ENCODE peak calls at places on chromosomes 5 and 9, in seven cellular contexts. One of them, this sample, is unnamed.

GRCh38 chr9:4137234-4137633 is 162.6 kb downstream of the GLIS3 start:
- DNase-seq in SK-N-SH: no peak
- DNase-seq in mucosa of descending colon: no peak
- DNase-seq in fibroblast of pulmonary artery: peak; percentile 96
- DNase-seq in tibial artery: no peak
- DNase-seq in heart left ventricle: no peak
- DNase-seq in cardiac muscle cell: peak; percentile 95
- DNase-seq in this sample: peak; percentile 96

GRCh38 chr5:149035282-149035882 is 27.5 kb downstream of the SH3TC2 start:
- DNase-seq in SK-N-SH: peak; percentile 67
- DNase-seq in mucosa of descending colon: peak; percentile 79
- DNase-seq in fibroblast of pulmonary artery: peak; percentile 89
- DNase-seq in tibial artery: peak; percentile 72
- DNase-seq in heart left ventricle: peak; percentile 71
- DNase-seq in cardiac muscle cell: peak; percentile 85
- DNase-seq in this sample: peak; percentile 87

GRCh38 chr5:82421119-82421518 is 143.0 kb upstream of the RPS23 start:
- DNase-seq in SK-N-SH: no peak
- DNase-seq in mucosa of descending colon: no peak
- DNase-seq in fibroblast of pulmonary artery: peak; percentile 84
- DNase-seq in tibial artery: no peak
- DNase-seq in heart left ventricle: no peak
- DNase-seq in cardiac muscle cell: peak; percentile 95
- DNase-seq in this sample: peak; percentile 94

GRCh38 chr5:151042453-151043093 is 22.2 kb downstream of the GPX3 start:
- DNase-seq in SK-N-SH: no peak
- DNase-seq in mucosa of descending colon: no peak
- DNase-seq in fibroblast of pulmonary artery: no peak
- DNase-seq in tibial artery: no peak
- DNase-seq in heart left ventricle: no peak
- DNase-seq in cardiac muscle cell: no peak
- DNase-seq in this sample: no peak

GRCh38 chr5:74112372-74112875 is 486.4 kb downstream of the ARHGEF28 start:
- DNase-seq in SK-N-SH: no peak
- DNase-seq in mucosa of descending colon: no peak
- DNase-seq in fibroblast of pulmonary artery: no peak
- DNase-seq in tibial artery: no peak
- DNase-seq in heart left ventricle: no peak
- DNase-seq in cardiac muscle cell: no peak
- DNase-seq in this sample: no peak

GRCh38 chr5:149228610-149229297 is 42.9 kb upstream of the AFAP1L1 start:
- DNase-seq in SK-N-SH: peak; percentile 34
- DNase-seq in mucosa of descending colon: no peak
- DNase-seq in fibroblast of pulmonary artery: peak; percentile 94
- DNase-seq in tibial artery: peak; percentile 52
- DNase-seq in heart left ventricle: peak; percentile 65
- DNase-seq in cardiac muscle cell: peak; percentile 91
- DNase-seq in this sample: peak; percentile 94

GRCh38 chr9:27379311-27380236 is 82.6 kb upstream of the EQTN start:
- DNase-seq in SK-N-SH: no peak
- DNase-seq in mucosa of descending colon: peak; percentile 55
- DNase-seq in fibroblast of pulmonary artery: no peak
- DNase-seq in tibial artery: no peak
- DNase-seq in heart left ventricle: no peak
- DNase-seq in cardiac muscle cell: no peak
- DNase-seq in this sample: no peak

GRCh38 chr9:16337322-16338029 is 533.0 kb downstream of the BNC2 start:
- DNase-seq in SK-N-SH: no peak
- DNase-seq in mucosa of descending colon: no peak
- DNase-seq in fibroblast of pulmonary artery: peak; percentile 86
- DNase-seq in tibial artery: no peak
- DNase-seq in heart left ventricle: no peak
- DNase-seq in cardiac muscle cell: peak; percentile 49
- DNase-seq in this sample: peak; percentile 92

GRCh38 chr5:139975306-139975705 is 67.8 kb downstream of the NRG2 start:
- DNase-seq in SK-N-SH: no peak
- DNase-seq in mucosa of descending colon: no peak
- DNase-seq in fibroblast of pulmonary artery: no peak
- DNase-seq in tibial artery: no peak
- DNase-seq in heart left ventricle: no peak
- DNase-seq in cardiac muscle cell: no peak
- DNase-seq in this sample: no peak

GRCh38 chr5:107772418-107773310 is 101.9 kb upstream of the EFNA5 start:
- DNase-seq in SK-N-SH: peak; percentile 1
- DNase-seq in mucosa of descending colon: no peak
- DNase-seq in fibroblast of pulmonary artery: no peak
- DNase-seq in tibial artery: no peak
- DNase-seq in heart left ventricle: peak; percentile 37
- DNase-seq in cardiac muscle cell: no peak
- DNase-seq in this sample: no peak

GRCh38 chr5:100855940-100856339 is 47.1 kb downstream of the ST8SIA4 start:
- DNase-seq in SK-N-SH: no peak
- DNase-seq in mucosa of descending colon: no peak
- DNase-seq in fibroblast of pulmonary artery: no peak
- DNase-seq in tibial artery: no peak
- DNase-seq in heart left ventricle: no peak
- DNase-seq in cardiac muscle cell: no peak
- DNase-seq in this sample: no peak

GRCh38 chr5:179822444-179822990 is 1.8 kb downstream of the SQSTM1 start:
- DNase-seq in SK-N-SH: no peak
- DNase-seq in mucosa of descending colon: peak; percentile 34
- DNase-seq in fibroblast of pulmonary artery: no peak
- DNase-seq in tibial artery: no peak
- DNase-seq in heart left ventricle: no peak
- DNase-seq in cardiac muscle cell: no peak
- DNase-seq in this sample: no peak

GRCh38 chr5:36688722-36689121 is 82.3 kb downstream of the SLC1A3 start:
- DNase-seq in SK-N-SH: no peak
- DNase-seq in mucosa of descending colon: no peak
- DNase-seq in fibroblast of pulmonary artery: no peak
- DNase-seq in tibial artery: no peak
- DNase-seq in heart left ventricle: no peak
- DNase-seq in cardiac muscle cell: no peak
- DNase-seq in this sample: no peak

GRCh38 chr5:140038373-140038957 is 4.6 kb downstream of the NRG2 start:
- DNase-seq in SK-N-SH: peak; percentile 62
- DNase-seq in mucosa of descending colon: no peak
- DNase-seq in fibroblast of pulmonary artery: peak; percentile 18
- DNase-seq in tibial artery: no peak
- DNase-seq in heart left ventricle: no peak
- DNase-seq in cardiac muscle cell: peak; percentile 30
- DNase-seq in this sample: peak; percentile 48

GRCh38 chr5:169856571-169856970 is 123.7 kb downstream of the INSYN2B start:
- DNase-seq in SK-N-SH: no peak
- DNase-seq in mucosa of descending colon: no peak
- DNase-seq in fibroblast of pulmonary artery: peak; percentile 82
- DNase-seq in tibial artery: no peak
- DNase-seq in heart left ventricle: no peak
- DNase-seq in cardiac muscle cell: peak; percentile 78
- DNase-seq in this sample: peak; percentile 86

GRCh38 chr9:109010676-109011655 is 2.3 kb downstream of the CTNNAL1 start:
- DNase-seq in SK-N-SH: no peak
- DNase-seq in mucosa of descending colon: no peak
- DNase-seq in fibroblast of pulmonary artery: peak; percentile 83
- DNase-seq in tibial artery: no peak
- DNase-seq in heart left ventricle: no peak
- DNase-seq in cardiac muscle cell: peak; percentile 84
- DNase-seq in this sample: peak; percentile 77

GRCh38 chr5:111530298-111530740 is 18.0 kb upstream of the STARD4 start:
- DNase-seq in SK-N-SH: no peak
- DNase-seq in mucosa of descending colon: peak; percentile 51
- DNase-seq in fibroblast of pulmonary artery: peak; percentile 93
- DNase-seq in tibial artery: peak; percentile 80
- DNase-seq in heart left ventricle: peak; percentile 88
- DNase-seq in cardiac muscle cell: peak; percentile 93
- DNase-seq in this sample: no peak

GRCh38 chr9:25472085-25472607 is 206.1 kb downstream of the TUSC1 start:
- DNase-seq in SK-N-SH: no peak
- DNase-seq in mucosa of descending colon: no peak
- DNase-seq in fibroblast of pulmonary artery: no peak
- DNase-seq in tibial artery: no peak
- DNase-seq in heart left ventricle: no peak
- DNase-seq in cardiac muscle cell: no peak
- DNase-seq in this sample: no peak

GRCh38 chr5:39283231-39283818 is 64.0 kb upstream of the FYB1 start:
- DNase-seq in SK-N-SH: no peak
- DNase-seq in mucosa of descending colon: no peak
- DNase-seq in fibroblast of pulmonary artery: peak; percentile 86
- DNase-seq in tibial artery: peak; percentile 29
- DNase-seq in heart left ventricle: no peak
- DNase-seq in cardiac muscle cell: peak; percentile 83
- DNase-seq in this sample: peak; percentile 84

GRCh38 chr9:17631396-17631795 is 52.5 kb downstream of the SH3GL2 start:
- DNase-seq in SK-N-SH: no peak
- DNase-seq in mucosa of descending colon: no peak
- DNase-seq in fibroblast of pulmonary artery: no peak
- DNase-seq in tibial artery: no peak
- DNase-seq in heart left ventricle: no peak
- DNase-seq in cardiac muscle cell: no peak
- DNase-seq in this sample: no peak

GRCh38 chr5:32712463-32713395 is 1.6 kb downstream of the NPR3 start:
- DNase-seq in SK-N-SH: peak; percentile 13
- DNase-seq in mucosa of descending colon: no peak
- DNase-seq in fibroblast of pulmonary artery: no peak
- DNase-seq in tibial artery: no peak
- DNase-seq in heart left ventricle: no peak
- DNase-seq in cardiac muscle cell: peak; percentile 4
- DNase-seq in this sample: peak; percentile 57
- H3K4me3 ChIP-seq in SK-N-SH: peak overlapping the region; percentile 77
- H3K4me3 ChIP-seq in mucosa of descending colon: no peak overlapping the region
- H3K4me3 ChIP-seq in fibroblast of pulmonary artery: peak overlapping the region; percentile 60
- H3K4me3 ChIP-seq in tibial artery: peak overlapping the region; percentile 76
- H3K4me3 ChIP-seq in heart left ventricle: peak overlapping the region; percentile 24
- H3K4me3 ChIP-seq in cardiac muscle cell: no peak overlapping the region
- H3K4me3 ChIP-seq in this sample: peak overlapping the region; percentile 75

DNA sequence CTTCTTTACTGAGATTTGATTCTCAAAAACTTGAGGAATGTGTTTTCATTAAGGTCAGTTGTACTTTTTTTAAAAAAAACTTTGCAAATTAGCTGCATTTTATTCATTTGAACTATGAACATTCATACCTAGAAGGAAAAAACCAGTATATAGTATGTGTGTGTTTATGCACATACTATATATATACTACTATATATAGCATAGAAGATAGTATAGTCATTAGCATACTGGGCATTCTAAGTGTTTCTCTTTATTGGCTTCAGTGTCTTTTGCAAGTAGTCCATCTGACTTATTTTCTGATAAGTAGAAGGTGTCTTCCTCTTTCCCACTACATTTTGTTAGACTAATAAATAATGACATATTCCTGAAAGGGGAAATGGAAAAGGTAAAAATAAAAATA is 33.0 kb downstream of the ELOVL7 start:
- DNase-seq in SK-N-SH: no peak
- DNase-seq in mucosa of descending colon: no peak
- DNase-seq in fibroblast of pulmonary artery: no peak
- DNase-seq in tibial artery: no peak
- DNase-seq in heart left ventricle: no peak
- DNase-seq in cardiac muscle cell: no peak
- DNase-seq in this sample: no peak
- H3K4me3 ChIP-seq in SK-N-SH: no peak overlapping the region
- H3K4me3 ChIP-seq in mucosa of descending colon: no peak overlapping the region
- H3K4me3 ChIP-seq in fibroblast of pulmonary artery: no peak overlapping the region
- H3K4me3 ChIP-seq in tibial artery: no peak overlapping the region
- H3K4me3 ChIP-seq in heart left ventricle: no peak overlapping the region
- H3K4me3 ChIP-seq in cardiac muscle cell: no peak overlapping the region
- H3K4me3 ChIP-seq in this sample: no peak overlapping the region

GRCh38 chr5:40685952-40686351 is 6.2 kb downstream of the PTGER4 start:
- DNase-seq in SK-N-SH: no peak
- DNase-seq in mucosa of descending colon: no peak
- DNase-seq in fibroblast of pulmonary artery: no peak
- DNase-seq in tibial artery: no peak
- DNase-seq in heart left ventricle: no peak
- DNase-seq in cardiac muscle cell: no peak
- DNase-seq in this sample: no peak
- H3K4me3 ChIP-seq in SK-N-SH: no peak overlapping the region
- H3K4me3 ChIP-seq in mucosa of descending colon: no peak overlapping the region
- H3K4me3 ChIP-seq in fibroblast of pulmonary artery: no peak overlapping the region
- H3K4me3 ChIP-seq in tibial artery: no peak overlapping the region
- H3K4me3 ChIP-seq in heart left ventricle: no peak overlapping the region
- H3K4me3 ChIP-seq in cardiac muscle cell: no peak overlapping the region
- H3K4me3 ChIP-seq in this sample: no peak overlapping the region

GRCh38 chr5:126868961-126869451 is 92.1 kb downstream of the LMNB1 start:
- DNase-seq in SK-N-SH: peak; percentile 75
- DNase-seq in mucosa of descending colon: no peak
- DNase-seq in fibroblast of pulmonary artery: peak; percentile 54
- DNase-seq in tibial artery: no peak
- DNase-seq in heart left ventricle: peak; percentile 55
- DNase-seq in cardiac muscle cell: peak; percentile 65
- DNase-seq in this sample: no peak
- H3K4me3 ChIP-seq in SK-N-SH: no peak overlapping the region
- H3K4me3 ChIP-seq in mucosa of descending colon: no peak overlapping the region
- H3K4me3 ChIP-seq in fibroblast of pulmonary artery: no peak overlapping the region
- H3K4me3 ChIP-seq in tibial artery: no peak overlapping the region
- H3K4me3 ChIP-seq in heart left ventricle: no peak overlapping the region
- H3K4me3 ChIP-seq in cardiac muscle cell: no peak overlapping the region
- H3K4me3 ChIP-seq in this sample: no peak overlapping the region

GRCh38 chr5:174816858-174817257 is 92.5 kb downstream of the MSX2 start:
- DNase-seq in SK-N-SH: no peak
- DNase-seq in mucosa of descending colon: no peak
- DNase-seq in fibroblast of pulmonary artery: no peak
- DNase-seq in tibial artery: no peak
- DNase-seq in heart left ventricle: no peak
- DNase-seq in cardiac muscle cell: no peak
- DNase-seq in this sample: no peak

GRCh38 chr5:174818430-174818829 is 94.0 kb downstream of the MSX2 start:
- DNase-seq in SK-N-SH: no peak
- DNase-seq in mucosa of descending colon: no peak
- DNase-seq in fibroblast of pulmonary artery: no peak
- DNase-seq in tibial artery: no peak
- DNase-seq in heart left ventricle: no peak
- DNase-seq in cardiac muscle cell: no peak
- DNase-seq in this sample: no peak

DNA sequence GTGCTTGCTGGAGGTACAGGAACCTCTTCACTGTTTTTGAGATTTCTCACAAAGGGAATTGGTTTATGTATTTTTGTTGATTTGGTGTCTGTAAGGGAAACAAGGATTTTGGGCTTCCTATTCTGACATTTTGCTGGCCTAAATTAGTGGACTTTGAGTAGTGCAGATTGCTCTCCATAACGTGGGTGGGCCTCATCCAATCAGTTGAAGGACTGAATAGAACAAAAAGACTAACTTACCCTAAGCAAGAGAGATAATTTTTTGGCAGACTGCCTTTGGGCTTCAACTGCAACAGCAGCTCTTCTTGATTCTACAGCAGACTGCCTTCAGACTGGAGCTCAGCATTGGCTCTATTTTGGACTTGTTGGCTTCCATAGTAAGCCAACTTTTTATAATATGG is 93.2 kb downstream of the MSX2 start:
- DNase-seq in SK-N-SH: no peak
- DNase-seq in mucosa of descending colon: no peak
- DNase-seq in fibroblast of pulmonary artery: no peak
- DNase-seq in tibial artery: no peak
- DNase-seq in heart left ventricle: no peak
- DNase-seq in cardiac muscle cell: no peak
- DNase-seq in this sample: no peak
- H3K4me3 ChIP-seq in SK-N-SH: no peak overlapping the region
- H3K4me3 ChIP-seq in mucosa of descending colon: no peak overlapping the region
- H3K4me3 ChIP-seq in fibroblast of pulmonary artery: no peak overlapping the region
- H3K4me3 ChIP-seq in tibial artery: no peak overlapping the region
- H3K4me3 ChIP-seq in heart left ventricle: no peak overlapping the region
- H3K4me3 ChIP-seq in cardiac muscle cell: no peak overlapping the region
- H3K4me3 ChIP-seq in this sample: no peak overlapping the region